ENCODE peak calls at places on chromosomes 12 and 14, in four cellular contexts. D is natural killer cell, Z is GM13977, S is A673. I is an unnamed sample.
A peak's percentile ranks its signal among the peaks of the same experiment; 100 is the strongest.

GRCh38 chr12:58086006-58086405 is 144.6 kb downstream of the ATP23 start:
- DNase-seq in D (no peak), Z (no peak), S (no peak), I (no peak)

GRCh38 chr12:57849035-57849434 is 2.5 kb upstream of the CTDSP2 start:
- DNase-seq in D (no peak), Z (no peak), S (no peak), I (no peak)

GRCh38 chr12:31813305-31813704 is 84.5 kb upstream of the AMN1 start:
- DNase-seq in D (no peak), Z (no peak), S (no peak), I (no peak)

GRCh38 chr14:79665556-79665955 is 545.7 kb downstream of the DIO2 start:
- DNase-seq in D (no peak), Z (no peak), S (no peak), I (no peak)

GRCh38 chr12:42023733-42024494 is 120.8 kb downstream of the GXYLT1 start:
- DNase-seq in D (peak; percentile 55), Z (peak; percentile 61), S (peak; percentile 91), I (peak; percentile 74)

GRCh38 chr14:67313153-67313552 is 46.5 kb downstream of the ATP6V1D start:
- DNase-seq in D (no peak), Z (no peak), S (no peak), I (no peak)

GRCh38 chr12:116495260-116495659 is 63.9 kb upstream of the MAP1LC3B2 start:
- DNase-seq in D (no peak), Z (no peak), S (no peak), I (no peak)

GRCh38 chr14:32606297-32606696 is 277.2 kb downstream of the AKAP6 start:
- DNase-seq in D (no peak), Z (no peak), S (no peak), I (no peak)

GRCh38 chr14:39682563-39682962 is 250.3 kb upstream of the FBXO33 start:
- DNase-seq in D (no peak), Z (no peak), S (peak; percentile 4), I (no peak)

GRCh38 chr12:65364021-65364420 is 85.5 kb downstream of the MSRB3 start:
- DNase-seq in D (no peak), Z (no peak), S (no peak), I (no peak)

GRCh38 chr14:90508536-90509254 is 111.9 kb downstream of the CALM1 start:
- DNase-seq in D (no peak), Z (no peak), S (no peak), I (no peak)

GRCh38 chr12:77190022-77190421 is 124.7 kb upstream of the E2F7 start:
- DNase-seq in D (no peak), Z (no peak), S (peak; percentile 17), I (no peak)

GRCh38 chr14:92922883-92923743 is at the start of gene CHGA:
- DNase-seq in D (peak; percentile 56), Z (peak; percentile 78), S (peak; percentile 65), I (no peak)

GRCh38 chr14:31457665-31458659 is 656 bp upstream of the DTD2 start:
- DNase-seq in D (no peak), Z (no peak), S (no peak), I (no peak)

GRCh38 chr12:110349521-110350151 is 53.9 kb downstream of the ANAPC7 start:
- DNase-seq in D (no peak), Z (no peak), S (peak; percentile 49), I (no peak)

GRCh38 chr14:94356379-94357056 is 31.9 kb downstream of the SERPINA1 start:
- DNase-seq in D (no peak), Z (no peak), S (no peak), I (no peak)

GRCh38 chr14:76056128-76056527 is 70.6 kb downstream of the IFT43 start:
- DNase-seq in D (no peak), Z (no peak), S (peak; percentile 46), I (no peak)

GRCh38 chr14:74733241-74733640 is 20.3 kb downstream of the FCF1 start:
- DNase-seq in D (no peak), Z (no peak), S (no peak), I (no peak)

GRCh38 chr14:94125659-94126418 is 3.6 kb downstream of the IFI27L2 start:
- DNase-seq in D (no peak), Z (no peak), S (no peak), I (no peak)

GRCh38 chr12:113250045-113250444 is 28.8 kb downstream of the TPCN1 start:
- DNase-seq in D (no peak), Z (no peak), S (no peak), I (no peak)

GRCh38 chr14:104925941-104926609 is 1.4 kb downstream of the PLD4 start:
- DNase-seq in D (no peak), Z (peak; percentile 20), S (no peak), I (no peak)

GRCh38 chr12:51320311-51320694 is 3.7 kb downstream of the BIN2 start:
- DNase-seq in D (no peak), Z (no peak), S (no peak), I (no peak)

GRCh38 chr14:70789361-70789760 is 20.0 kb downstream of the MAP3K9 start:
- DNase-seq in D (no peak), Z (no peak), S (peak; percentile 65), I (no peak)

GRCh38 chr14:69312608-69313007 is 52.6 kb downstream of the GALNT16 start:
- DNase-seq in D (peak; percentile 10), Z (no peak), S (no peak), I (no peak)

DNA sequence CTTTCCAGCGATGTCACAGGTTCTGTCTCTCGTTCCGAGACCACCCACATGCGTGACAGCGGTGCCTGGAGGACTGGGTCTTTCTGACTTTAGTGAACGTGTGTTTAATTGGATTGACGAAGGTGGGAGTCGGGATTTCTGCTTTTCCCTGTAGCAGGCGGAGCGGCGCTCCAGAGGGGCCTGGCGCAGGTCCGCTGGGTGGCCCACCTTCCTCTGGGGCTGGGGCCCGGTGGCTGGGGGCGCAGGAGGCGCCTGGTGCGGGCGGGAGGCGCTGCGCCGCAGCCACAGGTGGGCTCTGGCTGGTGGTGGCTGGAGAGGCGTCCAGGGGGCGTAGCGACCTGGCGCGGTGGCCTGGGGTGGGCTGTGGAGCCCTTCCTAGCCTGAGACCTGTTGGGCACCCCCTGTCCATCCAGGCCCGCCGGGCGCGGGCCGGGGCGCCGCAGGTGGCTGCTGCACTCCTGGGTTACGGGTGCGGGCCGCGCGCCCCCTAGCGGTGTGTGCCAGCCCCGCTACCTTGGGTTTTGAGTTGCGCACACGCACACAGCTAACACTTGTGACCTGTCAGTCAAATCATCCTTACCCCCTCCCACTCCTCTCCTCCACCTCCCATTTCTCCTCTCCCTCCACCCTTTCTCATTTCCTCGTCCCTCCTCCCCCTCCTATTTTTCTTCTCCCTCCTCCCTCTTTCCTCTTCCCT is 2.0 kb downstream of the MEG3 start:
- DNase-seq in D (no peak), Z (no peak), S (no peak), I (no peak)
- TF ChIP-seq CTCF in D (no peak), Z (no peak), S (peak; percentile 25), I (peak; percentile 17)

DNA sequence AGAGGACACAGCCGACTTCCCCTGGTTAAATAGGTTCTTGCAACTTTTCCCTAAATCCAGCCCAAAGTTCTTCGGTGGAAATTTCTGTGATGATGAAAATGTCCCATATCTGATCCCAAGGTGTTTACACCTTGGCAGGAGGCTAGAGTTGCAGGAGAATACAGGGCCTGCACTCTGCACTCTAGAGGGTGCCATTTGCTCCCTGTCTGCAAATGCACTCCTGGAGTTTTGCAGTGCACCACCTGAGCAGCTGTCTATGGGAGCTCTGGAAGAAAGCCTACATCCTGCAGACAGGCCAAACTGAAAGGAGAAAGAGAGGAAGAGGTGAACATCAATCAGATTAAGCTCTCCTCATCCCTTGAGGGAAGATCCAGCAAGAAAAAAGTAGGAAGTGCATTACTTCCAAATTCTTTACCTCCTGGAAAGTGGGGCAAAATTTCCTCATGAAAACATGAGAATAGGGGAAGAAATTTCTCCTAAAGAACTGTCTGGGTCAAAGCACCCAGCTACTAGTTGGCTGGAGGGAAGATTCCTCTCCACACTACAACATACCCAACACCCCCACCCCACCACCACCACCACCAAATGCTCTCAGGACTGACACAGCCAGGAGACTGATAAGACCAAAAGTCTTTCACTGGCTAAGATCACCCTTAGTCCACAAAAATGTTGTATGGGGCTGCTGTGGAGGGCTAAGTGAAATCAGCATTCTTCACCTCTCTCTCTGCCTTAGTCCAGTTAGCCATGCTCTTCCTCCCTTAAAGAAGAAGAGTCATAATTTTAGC is 106.4 kb downstream of the NUAK1 start:
- DNase-seq in D (no peak), Z (no peak), S (no peak), I (no peak)
- TF ChIP-seq CTCF in D (no peak), Z (no peak), S (no peak), I (no peak)

DNA sequence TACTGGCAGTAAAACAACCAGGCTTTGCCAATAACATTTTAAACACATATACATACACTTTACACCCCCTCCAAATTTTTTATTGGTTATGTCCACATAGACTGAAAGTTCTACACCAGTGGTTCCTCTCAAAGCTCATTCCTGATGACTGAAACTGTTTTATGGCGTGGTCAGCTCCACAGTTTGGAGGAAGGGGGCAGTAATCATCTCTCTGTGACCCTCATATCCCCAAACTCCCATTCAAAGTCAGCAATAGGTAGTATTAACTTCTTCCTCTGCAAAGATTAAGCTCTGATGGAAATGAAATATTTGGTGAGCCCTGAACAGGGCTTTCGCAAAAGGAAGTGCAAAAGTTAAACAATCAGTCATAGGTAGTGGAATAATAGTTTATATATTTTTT is 55.3 kb upstream of the DAAM1 start:
- DNase-seq in D (no peak), Z (no peak), S (no peak), I (no peak)
- TF ChIP-seq CTCF in D (no peak), Z (peak; percentile 8), S (no peak), I (no peak)

GRCh38 chr12:14756331-14757143 is 46.7 kb downstream of the WBP11 start:
- DNase-seq in D (no peak), Z (no peak), S (peak; percentile 42), I (no peak)
- TF ChIP-seq CTCF in D (no peak), Z (peak; percentile 28), S (peak; percentile 60), I (peak; percentile 46)

DNA sequence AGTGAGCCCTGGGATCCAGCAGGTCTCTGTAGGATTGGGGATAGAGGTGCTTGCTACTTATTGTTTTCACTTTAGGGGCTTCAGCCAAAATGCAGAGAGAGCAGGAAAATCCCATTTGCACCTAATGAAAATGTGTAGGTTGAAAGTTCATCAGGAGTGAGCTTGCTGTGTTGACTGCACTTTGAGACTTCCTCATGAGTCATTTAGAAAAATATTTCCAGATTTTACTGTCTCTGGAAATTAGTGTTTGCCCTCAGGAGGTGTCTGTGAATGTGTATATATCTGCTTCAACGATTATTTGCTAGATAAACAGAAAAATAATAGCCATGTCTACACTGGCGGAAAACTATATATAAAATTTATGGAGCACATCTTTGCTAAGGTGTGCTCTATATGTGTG is 159.3 kb downstream of the CAND1 start:
- DNase-seq in D (no peak), Z (no peak), S (no peak), I (no peak)
- TF ChIP-seq CTCF in D (no peak), Z (no peak), S (no peak), I (no peak)

DNA sequence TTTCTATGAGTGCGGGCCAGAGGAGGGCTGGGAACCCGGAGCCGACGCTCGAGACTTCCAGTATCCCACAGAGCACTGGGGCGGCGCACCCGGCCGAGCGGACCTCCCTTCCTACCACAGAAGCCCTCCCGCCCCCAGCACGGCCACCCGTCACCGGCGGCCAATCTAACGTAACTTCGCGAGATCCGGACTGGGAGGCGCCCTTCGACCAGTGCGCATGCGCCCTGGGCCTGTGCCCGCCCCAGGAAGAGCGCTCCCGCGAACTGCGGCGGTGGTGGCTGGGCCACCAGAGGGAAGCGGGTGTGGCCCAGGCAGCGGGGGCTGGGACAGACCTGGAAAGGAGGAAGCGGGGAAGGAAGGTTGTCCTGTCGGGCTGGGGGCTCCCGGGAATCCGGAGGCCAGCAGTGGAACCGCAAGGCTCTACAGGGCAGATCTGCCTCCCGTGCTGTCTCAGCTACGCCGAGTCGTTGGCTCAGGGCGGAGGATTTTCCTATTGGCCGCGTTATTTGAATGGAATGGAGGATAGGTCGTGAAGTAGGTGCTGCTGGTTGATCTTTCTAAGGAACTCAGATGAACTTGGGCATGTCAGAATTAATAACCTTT is at the start of gene PPP1R12A:
- DNase-seq in D (peak; percentile 93), Z (peak; percentile 89), S (peak; percentile 98), I (peak; percentile 94)
- TF ChIP-seq CTCF in D (no peak), Z (no peak), S (no peak), I (no peak)

I was measured in CD14-positive monocyte.